ENCODE peak calls at places on chromosomes 16 and 17, in six cellular contexts. One of them, this sample, is unnamed.

GRCh38 chr16:49562228-49562627 is 188.6 kb downstream of the C16orf78 start:
- DNase-seq in HCT116: no peak
- DNase-seq in mammary epithelial cell: no peak
- DNase-seq in IMR-90: no peak
- DNase-seq in GM23338: no peak
- DNase-seq in HepG2: no peak
- DNase-seq in this sample: no peak

GRCh38 chr16:35713762-35714650 is 2254.6 kb downstream of the TP53TG3F start:
- DNase-seq in mammary epithelial cell: no peak
- DNase-seq in IMR-90: no peak
- DNase-seq in GM23338: no peak
- DNase-seq in HepG2: no peak
- DNase-seq in HCT116: no peak
- DNase-seq in this sample: no peak

GRCh38 chr16:86531193-86531550 is 20.8 kb downstream of the FOXF1 start:
- DNase-seq in GM23338: no peak
- DNase-seq in HCT116: no peak
- DNase-seq in HepG2: no peak
- DNase-seq in IMR-90: no peak
- DNase-seq in mammary epithelial cell: no peak
- DNase-seq in this sample: no peak

GRCh38 chr16:22397459-22397858 is 23.0 kb upstream of the CDR2 start:
- DNase-seq in HCT116: no peak
- DNase-seq in IMR-90: peak
- DNase-seq in GM23338: no peak
- DNase-seq in mammary epithelial cell: peak
- DNase-seq in HepG2: no peak
- DNase-seq in this sample: no peak

GRCh38 chr17:72419866-72420774 is 299.3 kb downstream of the SOX9 start:
- DNase-seq in GM23338: no peak
- DNase-seq in IMR-90: no peak
- DNase-seq in mammary epithelial cell: no peak
- DNase-seq in HCT116: no peak
- DNase-seq in HepG2: no peak
- DNase-seq in this sample: no peak

GRCh38 chr17:18093616-18094408 is 6.1 kb downstream of the DRG2 start:
- DNase-seq in GM23338: peak
- DNase-seq in HepG2: peak
- DNase-seq in mammary epithelial cell: peak
- DNase-seq in IMR-90: peak
- DNase-seq in HCT116: peak
- DNase-seq in this sample: peak

GRCh38 chr16:81469710-81470481 is 25.3 kb downstream of the CMIP start:
- DNase-seq in HepG2: no peak
- DNase-seq in IMR-90: no peak
- DNase-seq in GM23338: no peak
- DNase-seq in HCT116: no peak
- DNase-seq in mammary epithelial cell: no peak
- DNase-seq in this sample: no peak

GRCh38 chr16:58843675-58844074 is 109.6 kb upstream of the GOT2 start:
- DNase-seq in HepG2: peak
- DNase-seq in HCT116: peak
- DNase-seq in GM23338: peak
- DNase-seq in IMR-90: peak
- DNase-seq in mammary epithelial cell: peak
- DNase-seq in this sample: peak

GRCh38 chr16:52283018-52283417 is 263.9 kb downstream of the TOX3 start:
- DNase-seq in mammary epithelial cell: peak
- DNase-seq in IMR-90: peak
- DNase-seq in HCT116: no peak
- DNase-seq in GM23338: no peak
- DNase-seq in HepG2: no peak
- DNase-seq in this sample: no peak

GRCh38 chr16:81627024-81627423 is 152.1 kb upstream of the PLCG2 start:
- DNase-seq in HepG2: no peak
- DNase-seq in GM23338: no peak
- DNase-seq in mammary epithelial cell: no peak
- DNase-seq in IMR-90: peak
- DNase-seq in HCT116: no peak
- DNase-seq in this sample: no peak

GRCh38 chr16:81997738-81998137 is 13.5 kb downstream of the SDR42E1 start:
- DNase-seq in HCT116: no peak
- DNase-seq in IMR-90: peak
- DNase-seq in mammary epithelial cell: peak
- DNase-seq in GM23338: no peak
- DNase-seq in HepG2: peak
- DNase-seq in this sample: no peak

GRCh38 chr16:67025151-67025550 is 3.8 kb upstream of the CBFB start:
- DNase-seq in GM23338: no peak
- DNase-seq in HCT116: no peak
- DNase-seq in IMR-90: no peak
- DNase-seq in HepG2: peak
- DNase-seq in mammary epithelial cell: no peak
- DNase-seq in this sample: no peak

GRCh38 chr17:1471931-1472727 is 16.1 kb upstream of the CRK start:
- DNase-seq in HCT116: no peak
- DNase-seq in IMR-90: no peak
- DNase-seq in HepG2: no peak
- DNase-seq in GM23338: peak
- DNase-seq in mammary epithelial cell: no peak
- DNase-seq in this sample: no peak

GRCh38 chr17:1473841-1474240 is 17.8 kb upstream of the CRK start:
- DNase-seq in GM23338: no peak
- DNase-seq in mammary epithelial cell: no peak
- DNase-seq in IMR-90: no peak
- DNase-seq in HepG2: no peak
- DNase-seq in HCT116: no peak
- DNase-seq in this sample: no peak

GRCh38 chr17:1475321-1475854 is 17.1 kb downstream of the MYO1C start:
- DNase-seq in HepG2: no peak
- DNase-seq in IMR-90: no peak
- DNase-seq in mammary epithelial cell: no peak
- DNase-seq in GM23338: no peak
- DNase-seq in HCT116: no peak
- DNase-seq in this sample: no peak

GRCh38 chr17:1473170-1473569 is 17.1 kb upstream of the CRK start:
- DNase-seq in mammary epithelial cell: no peak
- DNase-seq in GM23338: peak
- DNase-seq in IMR-90: no peak
- DNase-seq in HepG2: no peak
- DNase-seq in HCT116: no peak
- DNase-seq in this sample: no peak

GRCh38 chr17:1474402-1475189 is 17.9 kb downstream of the MYO1C start:
- DNase-seq in HepG2: no peak
- DNase-seq in HCT116: no peak
- DNase-seq in GM23338: no peak
- DNase-seq in IMR-90: no peak
- DNase-seq in mammary epithelial cell: no peak
- DNase-seq in this sample: no peak
- H3K4me3 ChIP-seq in HepG2: no peak
- H3K4me3 ChIP-seq in HCT116: no peak
- H3K4me3 ChIP-seq in GM23338: no peak
- H3K4me3 ChIP-seq in IMR-90: no peak
- H3K4me3 ChIP-seq in mammary epithelial cell: no peak
- H3K4me3 ChIP-seq in this sample: no peak

GRCh38 chr17:74190154-74190553 is 13.3 kb upstream of the RPL38 start:
- DNase-seq in mammary epithelial cell: peak
- DNase-seq in HepG2: peak
- DNase-seq in HCT116: peak
- DNase-seq in GM23338: peak
- DNase-seq in IMR-90: peak
- DNase-seq in this sample: peak
- H2AFZ ChIP-seq in mammary epithelial cell: no peak
- H2AFZ ChIP-seq in HepG2: no peak
- H2AFZ ChIP-seq in HCT116: peak
- H2AFZ ChIP-seq in GM23338: no peak
- H2AFZ ChIP-seq in IMR-90: no peak
- H2AFZ ChIP-seq in this sample: no peak

DNA sequence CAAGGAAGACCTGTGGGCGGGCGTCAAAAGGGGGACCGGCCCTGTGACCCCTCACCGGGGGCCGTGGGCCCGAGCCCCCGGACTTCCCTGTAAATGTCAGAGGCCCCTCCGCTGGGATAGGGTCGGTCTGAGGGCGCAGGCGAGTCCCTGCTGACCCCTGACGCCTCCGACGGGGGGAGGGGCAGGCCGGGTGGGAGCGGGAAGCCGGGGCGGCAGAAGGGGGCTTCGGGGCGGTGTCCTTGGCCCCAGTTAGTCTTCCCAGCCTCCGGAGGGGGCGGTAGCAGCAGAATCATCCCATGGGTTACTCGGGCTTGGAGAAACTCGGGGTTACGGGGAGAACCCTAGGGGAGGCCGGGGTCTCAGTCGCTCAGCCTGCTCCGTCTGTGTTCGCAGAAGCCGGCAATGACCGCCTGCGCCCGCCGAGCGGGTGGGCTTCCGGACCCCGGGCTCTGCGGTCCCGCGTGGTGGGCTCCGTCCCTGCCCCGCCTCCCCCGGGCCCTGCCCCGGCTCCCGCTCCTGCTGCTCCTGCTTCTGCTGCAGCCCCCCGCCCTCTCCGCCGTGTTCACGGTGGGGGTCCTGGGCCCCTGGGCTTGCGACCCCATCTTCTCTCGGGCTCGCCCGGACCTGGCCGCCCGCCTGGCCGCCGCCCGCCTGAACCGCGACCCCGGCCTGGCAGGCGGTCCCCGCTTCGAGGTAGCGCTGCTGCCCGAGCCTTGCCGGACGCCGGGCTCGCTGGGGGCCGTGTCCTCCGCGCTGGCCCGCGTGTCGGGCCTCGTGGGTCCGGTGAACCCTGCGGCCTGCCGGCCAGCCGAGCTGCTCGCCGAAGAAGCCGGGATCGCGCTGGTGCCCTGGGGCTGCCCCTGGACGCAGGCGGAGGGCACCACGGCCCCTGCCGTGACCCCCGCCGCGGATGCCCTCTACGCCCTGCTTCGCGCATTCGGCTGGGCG is 505 bp downstream of the GUCY2D start:
- DNase-seq in GM23338: peak
- DNase-seq in IMR-90: no peak
- DNase-seq in mammary epithelial cell: no peak
- DNase-seq in HepG2: no peak
- DNase-seq in HCT116: no peak
- DNase-seq in this sample: peak
- H3K4me3 ChIP-seq in GM23338: peak
- H3K4me3 ChIP-seq in IMR-90: no peak
- H3K4me3 ChIP-seq in mammary epithelial cell: no peak
- H3K4me3 ChIP-seq in HepG2: no peak
- H3K4me3 ChIP-seq in HCT116: no peak
- H3K4me3 ChIP-seq in this sample: peak

DNA sequence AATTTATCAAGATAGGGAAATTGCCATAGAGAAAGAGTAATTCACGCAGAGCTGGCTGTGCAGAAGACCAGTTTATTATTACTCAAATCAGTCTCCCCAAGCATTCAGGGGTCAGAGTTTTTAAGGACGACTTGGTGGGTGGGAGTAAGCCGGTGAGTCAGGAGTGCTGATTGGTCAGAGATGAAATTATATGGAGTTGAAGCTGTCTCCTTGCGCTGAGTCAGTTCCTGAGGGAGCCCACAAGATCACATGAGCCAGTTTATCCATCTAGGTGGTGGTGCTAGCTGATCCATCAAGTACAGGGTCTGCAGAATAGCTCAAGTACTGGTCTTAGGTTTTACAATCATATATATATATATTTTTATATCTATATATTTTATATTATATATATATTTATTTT is 6.0 kb upstream of the AQP8 start:
- DNase-seq in IMR-90: peak
- DNase-seq in HepG2: no peak
- DNase-seq in GM23338: no peak
- DNase-seq in mammary epithelial cell: peak
- DNase-seq in HCT116: no peak
- DNase-seq in this sample: no peak
- H2AFZ ChIP-seq in IMR-90: no peak
- H2AFZ ChIP-seq in HepG2: no peak
- H2AFZ ChIP-seq in GM23338: no peak
- H2AFZ ChIP-seq in mammary epithelial cell: no peak
- H2AFZ ChIP-seq in HCT116: no peak
- H2AFZ ChIP-seq in this sample: no peak

DNA sequence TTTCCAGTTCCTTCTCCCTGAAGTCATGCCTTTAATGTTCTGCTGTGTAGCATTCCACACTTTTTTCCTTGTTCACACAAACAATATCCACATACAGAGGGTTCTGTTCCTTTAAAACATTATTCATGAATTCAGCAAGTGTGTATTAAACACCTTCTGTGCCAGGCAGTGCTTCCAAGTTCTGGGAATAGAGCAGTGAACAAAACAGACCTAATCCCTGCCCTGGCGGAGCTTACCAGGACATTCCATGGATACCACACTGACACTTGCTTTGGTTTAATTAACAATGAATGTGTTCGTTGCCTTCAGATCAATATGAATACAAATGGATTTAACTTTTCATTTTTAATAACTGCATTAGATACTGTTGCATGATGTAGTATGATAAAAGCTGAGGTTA is 57.9 kb upstream of the CLEC19A start:
- DNase-seq in HCT116: no peak
- DNase-seq in HepG2: no peak
- DNase-seq in mammary epithelial cell: no peak
- DNase-seq in IMR-90: no peak
- DNase-seq in GM23338: peak
- DNase-seq in this sample: peak
- H3K4me3 ChIP-seq in HCT116: no peak
- H3K4me3 ChIP-seq in HepG2: no peak
- H3K4me3 ChIP-seq in mammary epithelial cell: no peak
- H3K4me3 ChIP-seq in IMR-90: no peak
- H3K4me3 ChIP-seq in GM23338: no peak
- H3K4me3 ChIP-seq in this sample: no peak

GRCh38 chr17:44376779-44377178 is 12.7 kb downstream of the ITGA2B start:
- DNase-seq in mammary epithelial cell: no peak
- DNase-seq in IMR-90: no peak
- DNase-seq in HCT116: no peak
- DNase-seq in GM23338: no peak
- DNase-seq in HepG2: no peak
- DNase-seq in this sample: no peak
- H2AFZ ChIP-seq in mammary epithelial cell: no peak
- H2AFZ ChIP-seq in IMR-90: no peak
- H2AFZ ChIP-seq in HCT116: no peak
- H2AFZ ChIP-seq in GM23338: no peak
- H2AFZ ChIP-seq in HepG2: no peak
- H2AFZ ChIP-seq in this sample: no peak

GRCh38 chr16:28318042-28318597 is 25.8 kb downstream of the SBK1 start:
- DNase-seq in GM23338: no peak
- DNase-seq in mammary epithelial cell: no peak
- DNase-seq in HepG2: no peak
- DNase-seq in HCT116: no peak
- DNase-seq in IMR-90: no peak
- DNase-seq in this sample: no peak

GRCh38 chr16:28319476-28320022 is 27.2 kb downstream of the SBK1 start:
- DNase-seq in mammary epithelial cell: no peak
- DNase-seq in HepG2: no peak
- DNase-seq in HCT116: no peak
- DNase-seq in IMR-90: no peak
- DNase-seq in GM23338: no peak
- DNase-seq in this sample: no peak

GRCh38 chr16:28320023-28320561 is 27.8 kb downstream of the SBK1 start:
- DNase-seq in GM23338: no peak
- DNase-seq in mammary epithelial cell: no peak
- DNase-seq in HCT116: no peak
- DNase-seq in IMR-90: no peak
- DNase-seq in HepG2: no peak
- DNase-seq in this sample: no peak

GRCh38 chr16:28316056-28316455 is 23.7 kb downstream of the SBK1 start:
- DNase-seq in mammary epithelial cell: no peak
- DNase-seq in GM23338: no peak
- DNase-seq in HepG2: no peak
- DNase-seq in HCT116: no peak
- DNase-seq in IMR-90: no peak
- DNase-seq in this sample: no peak

GRCh38 chr16:28317040-28317880 is 24.9 kb downstream of the SBK1 start:
- DNase-seq in HepG2: peak
- DNase-seq in IMR-90: peak
- DNase-seq in mammary epithelial cell: peak
- DNase-seq in HCT116: peak
- DNase-seq in GM23338: peak
- DNase-seq in this sample: peak
- H3K4me3 ChIP-seq in HepG2: no peak
- H3K4me3 ChIP-seq in IMR-90: no peak
- H3K4me3 ChIP-seq in mammary epithelial cell: no peak
- H3K4me3 ChIP-seq in HCT116: no peak
- H3K4me3 ChIP-seq in GM23338: no peak
- H3K4me3 ChIP-seq in this sample: no peak